ENCODE peak calls at places on chromosome 21, in four cellular contexts. N, B, G and V are unnamed samples.

GRCh38 chr21:31543191-31543590 is 116.3 kb upstream of the SOD1 start:
- DNase-seq in N (no peak), B (no peak), G (peak; percentile 44), V (no peak)

GRCh38 chr21:36657999-36658398 is 40.9 kb upstream of the SIM2 start:
- DNase-seq in G (no peak), N (no peak), B (no peak), V (no peak)

GRCh38 chr21:20875741-20876140 is 122.5 kb upstream of the NCAM2 start:
- DNase-seq in B (no peak), G (no peak), N (no peak), V (no peak)

GRCh38 chr21:42027804-42028753 is 17.9 kb upstream of the ZBTB21 start:
- DNase-seq in G (no peak), N (no peak), B (no peak), V (no peak)

GRCh38 chr21:45421071-45421845 is 16.3 kb downstream of the COL18A1 start:
- DNase-seq in G (peak; percentile 93), B (peak; percentile 19), N (no peak), V (no peak)

GRCh38 chr21:36841866-36842265 is 124.6 kb downstream of the HLCS start:
- DNase-seq in N (no peak), B (no peak), G (no peak), V (no peak)

GRCh38 chr21:32348604-32349332 is 44.0 kb downstream of the URB1 start:
- DNase-seq in B (no peak), G (no peak), N (peak; percentile 21), V (no peak)

GRCh38 chr21:41373769-41374168 is 11.9 kb downstream of the MX2 start:
- DNase-seq in N (no peak), B (no peak), G (no peak), V (no peak)

GRCh38 chr21:35423694-35424093 is 374.6 kb upstream of the RUNX1 start:
- DNase-seq in B (no peak), G (no peak), N (no peak), V (no peak)

GRCh38 chr21:26070822-26071425 is 99.6 kb downstream of the APP start:
- DNase-seq in G (peak; percentile 66), N (peak; percentile 62), B (no peak), V (no peak)

GRCh38 chr21:27827972-27828371 is 861.1 kb upstream of the ADAMTS5 start:
- DNase-seq in N (no peak), B (no peak), G (no peak), V (no peak)

GRCh38 chr21:24255591-24255990 is 1351.7 kb downstream of the MRPL39 start:
- DNase-seq in B (no peak), N (no peak), G (no peak), V (no peak)

GRCh38 chr21:42760361-42760970 is 107.0 kb downstream of the PDE9A start:
- DNase-seq in N (no peak), B (no peak), G (no peak), V (no peak)

GRCh38 chr21:41932191-41932575 is 21.6 kb downstream of the C2CD2 start:
- DNase-seq in B (no peak), G (no peak), N (no peak), V (no peak)

GRCh38 chr21:33136898-33137502 is 67.1 kb downstream of the OLIG1 start:
- DNase-seq in B (no peak), G (no peak), N (no peak), V (no peak)

GRCh38 chr21:23725576-23725975 is 1881.7 kb downstream of the MRPL39 start:
- DNase-seq in N (no peak), B (no peak), G (no peak), V (no peak)

GRCh38 chr21:42545317-42545716 is 31.7 kb downstream of the SLC37A1 start:
- DNase-seq in N (no peak), G (no peak), B (no peak), V (no peak)

GRCh38 chr21:29316806-29317205 is 18.1 kb downstream of the BACH1 start:
- DNase-seq in B (no peak), N (no peak), G (no peak), V (no peak)

GRCh38 chr21:21682172-21682571 is 684.0 kb downstream of the NCAM2 start:
- DNase-seq in N (no peak), G (no peak), B (no peak), V (no peak)

GRCh38 chr21:41321211-41321907 is 4.8 kb downstream of the FAM3B start:
- DNase-seq in G (no peak), N (no peak), B (no peak), V (no peak)

GRCh38 chr21:36640260-36641244 is 58.4 kb upstream of the SIM2 start:
- DNase-seq in N (no peak), G (no peak), B (peak; percentile 85), V (no peak)

GRCh38 chr21:28761709-28762356 is 230.8 kb downstream of the LTN1 start:
- DNase-seq in N (no peak), B (no peak), G (no peak), V (no peak)

GRCh38 chr21:41741253-41742072 is 25.4 kb downstream of the RIPK4 start:
- DNase-seq in N (no peak), G (no peak), B (no peak), V (no peak)

GRCh38 chr21:16070207-16070651 is 340.4 kb downstream of the USP25 start:
- DNase-seq in N (no peak), G (no peak), B (no peak), V (no peak)
- TF ChIP-seq CTCF in N (no peak), G (no peak), B (no peak), V (no peak)

DNA sequence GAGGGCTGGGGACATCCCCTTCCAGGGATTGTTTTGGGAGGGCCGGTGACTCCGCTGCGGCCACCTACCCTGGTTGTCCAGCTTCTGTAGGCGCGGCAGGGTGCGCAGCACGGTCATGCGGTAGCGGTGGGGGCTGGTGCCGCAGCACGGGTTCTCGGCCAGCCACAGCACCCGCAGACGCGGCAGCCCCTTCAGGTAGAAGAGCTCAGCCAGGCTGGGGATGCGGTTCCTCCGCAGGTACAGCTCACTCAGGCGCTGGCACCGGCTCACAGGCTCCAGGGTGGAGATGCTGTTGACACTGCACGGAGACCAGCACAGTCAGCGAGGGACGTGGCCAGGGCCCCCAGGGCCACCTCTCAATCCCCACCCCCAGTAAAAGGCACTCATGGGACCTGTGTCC is 6.2 kb downstream of the CFAP410 start:
- DNase-seq in N (no peak), G (no peak), B (no peak), V (no peak)
- TF ChIP-seq CTCF in N (no peak), G (no peak), B (no peak), V (no peak)

DNA sequence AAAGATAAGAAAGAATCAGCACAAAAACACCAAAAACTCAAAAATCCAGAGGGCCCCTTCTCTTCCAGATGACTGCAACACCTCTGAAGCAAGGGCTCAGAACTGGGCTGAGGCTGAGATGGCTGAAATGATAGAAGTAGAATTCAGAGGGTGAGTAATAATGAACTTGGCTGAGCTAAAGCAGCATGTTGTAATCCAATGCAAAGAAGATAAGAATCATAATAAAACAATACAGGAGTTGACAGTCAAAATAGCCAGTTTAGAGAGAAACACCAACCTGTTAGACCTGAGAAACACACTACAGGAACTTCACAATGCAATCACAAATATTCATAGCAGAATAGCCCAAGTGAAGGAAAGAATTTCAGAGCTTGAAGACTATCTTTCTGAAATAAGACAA is 406.9 kb upstream of the CXADR start:
- DNase-seq in N (no peak), B (no peak), G (no peak), V (no peak)
- TF ChIP-seq CTCF in N (no peak), B (no peak), G (no peak), V (no peak)

GRCh38 chr21:17146426-17146825 is 366.4 kb upstream of the CXADR start:
- DNase-seq in B (no peak), G (no peak), N (no peak), V (no peak)
- TF ChIP-seq CTCF in B (no peak), G (no peak), N (no peak), V (no peak)

DNA sequence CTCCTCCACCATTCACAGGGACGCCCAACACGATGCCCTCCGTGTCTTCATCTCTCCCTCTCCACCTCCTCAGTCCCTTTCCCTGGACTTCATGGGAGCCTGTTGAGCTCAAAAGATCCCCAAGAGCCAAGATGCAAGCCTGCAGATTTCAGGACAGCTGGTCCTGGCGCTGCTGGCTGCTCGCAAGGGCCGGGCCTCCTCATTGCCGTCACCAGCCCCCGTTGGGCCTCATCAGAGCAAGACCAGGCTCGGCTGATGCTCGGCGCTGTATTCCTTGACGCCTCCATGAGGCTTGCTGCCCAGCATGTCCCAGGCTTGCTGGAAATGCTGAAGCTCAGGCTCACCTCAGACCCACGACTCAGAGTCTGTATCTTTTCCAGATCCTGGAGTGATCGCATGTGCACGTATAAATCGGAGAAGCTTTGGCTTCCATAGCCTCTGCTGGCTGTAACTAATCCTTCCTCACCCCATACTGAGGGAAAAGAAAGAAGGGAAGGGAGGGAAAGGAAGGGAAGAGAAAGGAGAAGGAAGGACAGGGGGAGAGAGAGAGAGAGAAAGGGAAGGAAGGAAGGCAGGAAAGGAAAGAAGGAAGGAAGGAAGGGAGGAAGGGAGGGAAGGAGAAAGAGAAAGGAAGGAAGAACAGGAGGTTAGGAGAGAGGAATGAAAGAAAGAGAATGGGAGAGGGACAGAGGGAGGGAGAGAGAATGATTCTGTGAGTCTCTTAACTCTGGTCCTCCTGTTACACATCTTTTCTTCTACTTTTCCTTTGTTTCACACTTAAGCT is 94.6 kb downstream of the KCNJ15 start:
- DNase-seq in B (no peak), N (no peak), G (no peak), V (no peak)
- TF ChIP-seq CTCF in B (no peak), N (no peak), G (no peak), V (no peak)

GRCh38 chr21:34181418-34181817 is 108.0 kb downstream of the MRPS6 start:
- DNase-seq in G (no peak), N (no peak), B (no peak), V (peak; percentile 69)
- TF ChIP-seq CTCF in G (no peak), N (no peak), B (no peak), V (no peak)